ENCODE peak calls at places on chromosomes 1 and 21, in ten cellular contexts. B is AG09319, A is brain microvascular endothelial cell, V is endothelial cell, J is psoas muscle, T is HepG2, E is astrocyte of the spinal cord, S is right atrium auricular region, D is HFFc6, P is colonic mucosa. N is an unnamed sample.
A peak's percentile ranks its signal among the peaks of the same experiment; 100 is the strongest.

GRCh38 chr1:235278915-235279292 is 49.1 kb downstream of the ARID4B start:
- DNase-seq in B (no peak), A (no peak), V (no peak), J (no peak), T (no peak), E (no peak), S (no peak), D (no peak), P (no peak), N (no peak)

GRCh38 chr21:38679531-38679930 is 126.2 kb upstream of the ETS2 start:
- DNase-seq in B (no peak), A (peak; percentile 64), V (no peak), J (no peak), T (no peak), E (peak; percentile 72), S (no peak), D (peak; percentile 71), P (no peak), N (no peak)

GRCh38 chr1:169108897-169109560 is 2.5 kb downstream of the ATP1B1 start:
- DNase-seq in B (no peak), A (peak; percentile 55), V (no peak), J (no peak), T (peak; percentile 71), E (no peak), S (no peak), D (peak; percentile 56), P (peak; percentile 61), N (peak; percentile 58)

GRCh38 chr21:42537106-42537742 is 23.6 kb downstream of the SLC37A1 start:
- DNase-seq in B (no peak), A (no peak), V (no peak), J (no peak), T (no peak), E (no peak), S (no peak), D (no peak), P (no peak), N (no peak)

GRCh38 chr1:88608139-88608943 is 75.7 kb upstream of the PKN2 start:
- DNase-seq in B (no peak), A (peak; percentile 11), V (peak; percentile 18), J (no peak), T (peak; percentile 22), E (peak; percentile 33), S (no peak), D (peak; percentile 2), P (no peak), N (no peak)

GRCh38 chr1:53057134-53057533 is 4.9 kb upstream of the PODN start:
- DNase-seq in B (no peak), A (no peak), V (no peak), J (no peak), T (no peak), E (no peak), S (no peak), D (no peak), P (no peak), N (no peak)

GRCh38 chr1:66933887-66934700 is 9.3 kb downstream of the MIER1 start:
- DNase-seq in B (no peak), A (no peak), V (no peak), J (no peak), T (no peak), E (no peak), S (no peak), D (no peak), P (no peak), N (no peak)

GRCh38 chr1:109201123-109201703 is 12.5 kb upstream of the SARS1 start:
- DNase-seq in B (peak; percentile 50), A (peak; percentile 95), V (peak; percentile 45), J (peak; percentile 29), T (peak; percentile 49), E (peak; percentile 87), S (peak; percentile 23), D (peak; percentile 79), P (peak; percentile 59), N (peak; percentile 90)

GRCh38 chr21:42314616-42315295 is 453 bp downstream of the TFF3 start:
- DNase-seq in B (no peak), A (no peak), V (no peak), J (no peak), T (peak; percentile 62), E (no peak), S (peak; percentile 26), D (no peak), P (peak; percentile 70), N (no peak)

GRCh38 chr1:91730781-91731732 is 154.9 kb downstream of the TGFBR3 start:
- DNase-seq in B (no peak), A (no peak), V (no peak), J (peak; percentile 83), T (no peak), E (peak; percentile 63), S (no peak), D (no peak), P (no peak), N (no peak)

GRCh38 chr1:242736569-242736968 is 212.1 kb upstream of the PLD5 start:
- DNase-seq in B (no peak), A (no peak), V (no peak), J (no peak), T (no peak), E (no peak), S (no peak), D (no peak), P (no peak), N (no peak)

GRCh38 chr1:242743983-242744780 is 219.7 kb upstream of the PLD5 start:
- DNase-seq in B (no peak), A (no peak), V (no peak), J (no peak), T (no peak), E (no peak), S (no peak), D (no peak), P (no peak), N (no peak)

GRCh38 chr1:242735323-242735722 is 210.8 kb upstream of the PLD5 start:
- DNase-seq in B (no peak), A (no peak), V (no peak), J (no peak), T (no peak), E (no peak), S (no peak), D (no peak), P (no peak), N (no peak)

GRCh38 chr1:242738702-242739225 is 214.3 kb upstream of the PLD5 start:
- DNase-seq in B (no peak), A (no peak), V (no peak), J (no peak), T (no peak), E (no peak), S (no peak), D (no peak), P (no peak), N (no peak)

GRCh38 chr1:242739246-242739645 is 214.7 kb upstream of the PLD5 start:
- DNase-seq in B (no peak), A (no peak), V (no peak), J (no peak), T (no peak), E (no peak), S (no peak), D (no peak), P (no peak), N (no peak)
- TF ChIP-seq CTCF in B (no peak), A (no peak), V (no peak), J (no peak), T (no peak), E (no peak), S (no peak), D (no peak), P (no peak), N (no peak)

GRCh38 chr1:218692808-218693207 is 347.7 kb downstream of the TGFB2 start:
- DNase-seq in B (no peak), A (no peak), V (no peak), J (no peak), T (no peak), E (no peak), S (no peak), D (no peak), P (no peak), N (no peak)
- TF ChIP-seq CTCF in B (no peak), A (no peak), V (no peak), J (no peak), T (no peak), E (no peak), S (no peak), D (no peak), P (no peak), N (no peak)

DNA sequence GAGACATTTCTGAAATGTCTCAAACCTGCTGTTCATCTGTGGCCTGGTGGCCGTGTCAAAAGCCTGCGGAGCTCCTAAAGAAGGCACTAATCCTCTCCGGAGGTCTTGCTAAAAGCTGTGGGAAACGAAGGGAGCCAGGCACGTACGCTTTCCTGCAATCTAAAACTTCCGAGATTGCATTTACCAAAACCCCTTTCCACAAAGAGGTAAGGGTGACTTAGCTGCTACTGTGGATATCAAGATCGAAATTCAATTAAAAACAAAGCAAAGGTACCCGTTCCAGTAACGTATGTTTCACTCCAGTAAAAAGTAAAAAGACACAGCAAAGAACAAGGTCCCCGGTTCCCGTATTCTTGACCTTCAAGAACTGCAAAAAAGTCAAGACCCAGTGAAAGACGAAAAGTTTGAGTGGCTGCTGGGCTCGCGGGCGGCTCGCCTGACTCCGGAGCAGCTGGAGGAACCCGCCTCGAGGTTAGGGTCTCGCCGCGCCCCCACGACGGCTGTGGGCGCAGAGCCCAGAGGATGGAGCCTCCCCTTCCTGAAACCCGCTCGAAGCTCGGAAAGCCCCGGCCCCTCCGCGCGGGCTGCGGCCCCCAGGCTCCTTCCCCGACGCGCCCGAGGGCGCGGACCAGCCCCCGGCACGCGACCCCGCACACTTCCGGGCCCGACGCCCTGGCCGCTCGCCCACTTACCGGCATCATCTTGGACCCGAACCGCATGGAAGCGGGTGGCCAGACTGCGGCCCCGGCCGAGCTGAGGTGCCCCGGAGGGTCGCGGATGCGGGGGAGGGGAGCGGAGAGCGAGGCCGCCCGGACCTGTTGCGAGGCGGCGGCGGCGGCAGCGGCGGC is 561 bp downstream of the TP53BP2 start:
- DNase-seq in B (no peak), A (peak; percentile 41), V (peak; percentile 64), J (peak; percentile 69), T (peak; percentile 18), E (peak; percentile 71), S (no peak), D (peak; percentile 37), P (peak; percentile 57), N (peak; percentile 68)
- TF ChIP-seq CTCF in B (no peak), A (no peak), V (no peak), J (no peak), T (no peak), E (no peak), S (no peak), D (no peak), P (no peak), N (no peak)

GRCh38 chr1:205602118-205602517 is 29.7 kb downstream of the ELK4 start:
- DNase-seq in B (no peak), A (no peak), V (no peak), J (no peak), T (no peak), E (no peak), S (no peak), D (no peak), P (no peak), N (no peak)

GRCh38 chr1:205599667-205600042 is 32.2 kb downstream of the ELK4 start:
- DNase-seq in B (no peak), A (no peak), V (no peak), J (no peak), T (no peak), E (no peak), S (no peak), D (no peak), P (no peak), N (no peak)

GRCh38 chr1:205598841-205599666 is 32.8 kb downstream of the ELK4 start:
- DNase-seq in B (peak; percentile 79), A (peak; percentile 85), V (peak; percentile 50), J (peak; percentile 51), T (no peak), E (peak; percentile 95), S (peak; percentile 75), D (peak; percentile 16), P (peak; percentile 47), N (no peak)

GRCh38 chr1:205601209-205601608 is 30.6 kb downstream of the ELK4 start:
- DNase-seq in B (no peak), A (no peak), V (no peak), J (no peak), T (peak; percentile 63), E (no peak), S (no peak), D (no peak), P (no peak), N (no peak)

GRCh38 chr1:205600085-205600484 is 31.7 kb downstream of the ELK4 start:
- DNase-seq in B (no peak), A (peak; percentile 71), V (no peak), J (no peak), T (no peak), E (peak; percentile 76), S (no peak), D (peak; percentile 24), P (no peak), N (no peak)
- TF ChIP-seq CTCF in B (peak; percentile 15), A (peak; percentile 65), V (no peak), J (no peak), T (no peak), E (peak; percentile 33), S (no peak), D (no peak), P (no peak), N (no peak)